ENCODE peak calls at places on chromosomes 3 and 15, in four cellular contexts. W is epithelial cell of esophagus, G is left ventricle myocardium superior, Z is head of caudate nucleus. M is an unnamed sample.

GRCh38 chr15:74208901-74209559 is 6.4 kb upstream of the STRA6 start:
- DNase-seq in W (no peak), G (no peak), Z (no peak), M (peak)

GRCh38 chr3:124714218-124714853 is 15.9 kb upstream of the UMPS start:
- DNase-seq in W (no peak), G (no peak), Z (no peak), M (peak)

GRCh38 chr3:117192888-117193287 is 483.3 kb downstream of the TUSC7 start:
- DNase-seq in W (no peak), G (no peak), Z (no peak), M (no peak)

GRCh38 chr3:14001136-14001535 is 121.3 kb upstream of the WNT7A start:
- DNase-seq in W (peak), G (no peak), Z (no peak), M (peak)

GRCh38 chr15:51602484-51602883 is 20.1 kb downstream of the DMXL2 start:
- DNase-seq in W (peak), G (no peak), Z (no peak), M (no peak)

GRCh38 chr3:65401359-65401810 is 637.3 kb downstream of the MAGI1 start:
- DNase-seq in W (no peak), G (no peak), Z (peak), M (peak)

GRCh38 chr3:101200461-101200860 is 119.9 kb downstream of the IMPG2 start:
- DNase-seq in W (no peak), G (no peak), Z (no peak), M (no peak)

GRCh38 chr15:45407786-45408185 is 29.4 kb upstream of the GATM start:
- DNase-seq in W (no peak), G (no peak), Z (no peak), M (no peak)

GRCh38 chr3:156160653-156161052 is 40.3 kb downstream of the KCNAB1 start:
- DNase-seq in W (no peak), G (no peak), Z (no peak), M (no peak)

GRCh38 chr3:156782921-156783320 is 43.2 kb upstream of the LEKR1 start:
- DNase-seq in W (no peak), G (no peak), Z (no peak), M (no peak)

GRCh38 chr3:113287111-113287817 is 75.9 kb downstream of the BOC start:
- DNase-seq in W (peak), G (no peak), Z (no peak), M (peak)

GRCh38 chr15:42037650-42038049 is 16.8 kb upstream of the PLA2G4E start:
- DNase-seq in W (peak), G (peak), Z (no peak), M (no peak)

GRCh38 chr15:64774556-64775523 is 549 bp downstream of the RBPMS2 start:
- DNase-seq in W (no peak), G (peak), Z (no peak), M (no peak)

GRCh38 chr3:182412066-182412465 is 381.2 kb upstream of the ATP11B start:
- DNase-seq in W (peak), G (no peak), Z (no peak), M (no peak)